ENCODE peak calls at places on chromosomes 12 and 14, in five cellular contexts. J, D, K, W and S are unnamed samples.

GRCh38 chr14:104732931-104733681 is 9.1 kb downstream of the ADSS1 start:
- DNase-seq in J (no peak), D (no peak), W (no peak), K (peak), S (peak)

GRCh38 chr14:89283327-89284060 is 133.5 kb downstream of the FOXN3 start:
- DNase-seq in K (no peak), D (no peak), J (no peak), W (no peak), S (no peak)

GRCh38 chr14:65210118-65210826 is 108.0 kb upstream of the MAX start:
- DNase-seq in K (no peak), J (no peak), D (no peak), W (peak), S (no peak)

GRCh38 chr12:25801621-25802243 is 156.8 kb upstream of the RASSF8 start:
- DNase-seq in W (no peak), J (no peak), D (no peak), K (no peak), S (no peak)

GRCh38 chr14:40218282-40218941 is 786.2 kb upstream of the FBXO33 start:
- DNase-seq in J (no peak), K (no peak), D (no peak), W (no peak), S (no peak)

GRCh38 chr14:91509083-91509877 is 830 bp downstream of the PPP4R3A start:
- DNase-seq in J (peak), K (peak), D (no peak), W (no peak), S (peak)

GRCh38 chr12:105451211-105451610 is 120.7 kb downstream of the C12orf75 start:
- DNase-seq in K (no peak), J (no peak), D (no peak), W (peak), S (no peak)

GRCh38 chr12:105331805-105332251 is 1.3 kb downstream of the C12orf75 start:
- DNase-seq in D (no peak), J (no peak), K (no peak), W (no peak), S (no peak)

GRCh38 chr12:129193263-129193871 is 340.1 kb downstream of the GLT1D1 start:
- DNase-seq in K (no peak), W (no peak), J (no peak), D (no peak), S (no peak)

GRCh38 chr14:87343641-87344040 is 649.3 kb downstream of the GALC start:
- DNase-seq in W (no peak), J (no peak), K (peak), D (no peak), S (no peak)

GRCh38 chr12:11717533-11717961 is 68.1 kb downstream of the ETV6 start:
- DNase-seq in D (no peak), W (peak), J (no peak), K (no peak), S (no peak)

GRCh38 chr12:124906606-124907261 is 7.7 kb downstream of the UBC start:
- DNase-seq in J (peak), W (peak), D (no peak), K (peak), S (peak)

GRCh38 chr12:102171951-102172350 is 25.7 kb downstream of the PMCH start:
- DNase-seq in K (no peak), D (no peak), W (peak), J (no peak), S (no peak)

GRCh38 chr12:109910969-109911348 is 10.9 kb downstream of the TCHP start:
- DNase-seq in J (no peak), D (no peak), K (peak), W (peak), S (no peak)

GRCh38 chr14:50797250-50798047 is 33.5 kb downstream of the NIN start:
- DNase-seq in K (no peak), W (peak), D (no peak), J (no peak), S (no peak)

GRCh38 chr14:59918824-59919581 is 941 bp upstream of the LRRC9 start:
- DNase-seq in W (peak), K (peak), J (no peak), D (no peak), S (no peak)

GRCh38 chr14:104659764-104660523 is 29.5 kb upstream of the INF2 start:
- DNase-seq in D (no peak), J (no peak), W (peak), K (no peak), S (no peak)

GRCh38 chr12:96249196-96250118 is 55.3 kb downstream of the ELK3 start:
- DNase-seq in D (no peak), K (no peak), J (peak), W (peak), S (peak)

GRCh38 chr14:39491134-39491541 is 58.9 kb upstream of the FBXO33 start:
- DNase-seq in W (peak), K (peak), J (no peak), D (peak), S (no peak)

GRCh38 chr14:61511558-61511924 is 183.8 kb upstream of the HIF1A start:
- DNase-seq in W (no peak), K (no peak), D (no peak), J (no peak), S (no peak)

GRCh38 chr14:87996276-87996592 is 3.3 kb upstream of the GALC start:
- DNase-seq in K (no peak), W (peak), D (no peak), J (no peak), S (no peak)

GRCh38 chr12:30016656-30017055 is 232.9 kb upstream of the TMTC1 start:
- DNase-seq in J (no peak), D (no peak), W (no peak), K (no peak), S (no peak)

GRCh38 chr12:546265-546919 is 86.7 kb downstream of the B4GALNT3 start:
- DNase-seq in J (no peak), K (no peak), D (no peak), W (no peak), S (no peak)

GRCh38 chr14:71748196-71748595 is 184.0 kb upstream of the RGS6 start:
- DNase-seq in W (no peak), J (no peak), K (no peak), D (no peak), S (no peak)

GRCh38 chr14:100065942-100066574 is 836 bp downstream of the EVL start:
- DNase-seq in W (no peak), D (no peak), K (no peak), J (no peak), S (peak)

GRCh38 chr12:94304012-94304411 is 155.6 kb downstream of the PLXNC1 start:
- DNase-seq in D (no peak), J (no peak), W (no peak), K (no peak), S (no peak)

GRCh38 chr12:63045020-63045860 is 105.8 kb downstream of the AVPR1A start:
- DNase-seq in D (no peak), K (peak), W (peak), J (no peak), S (no peak)

GRCh38 chr12:65608319-65608916 is 215.9 kb upstream of the HMGA2 start:
- DNase-seq in K (peak), W (peak), D (no peak), J (no peak), S (no peak)

GRCh38 chr12:15505616-15506015 is 183.3 kb downstream of the PTPRO start:
- DNase-seq in K (no peak), W (peak), D (no peak), J (no peak), S (no peak)

GRCh38 chr12:51941011-51941561 is 10.4 kb upstream of the ACVR1B start:
- DNase-seq in J (no peak), W (peak), K (no peak), D (no peak), S (no peak)

GRCh38 chr12:24898606-24899005 is 50.3 kb downstream of the BCAT1 start:
- DNase-seq in K (no peak), J (no peak), D (no peak), W (no peak), S (no peak)

GRCh38 chr14:80304125-80304766 is 92.9 kb upstream of the DIO2 start:
- DNase-seq in W (peak), K (no peak), J (no peak), D (no peak), S (no peak)

GRCh38 chr12:34600592-34601462 is 578.5 kb downstream of the ALG10 start:
- DNase-seq in D (no peak), W (no peak), J (no peak), K (no peak), S (no peak)

GRCh38 chr14:22926316-22926715 is 2.9 kb downstream of the PRMT5 start:
- DNase-seq in K (peak), J (no peak), W (peak), D (no peak), S (no peak)
- H3K27ac ChIP-seq in K (peak), J (no peak), W (no peak), D (no peak), S (no peak)

GRCh38 chr12:54019111-54019811 is 9.0 kb upstream of the HOXC6 start:
- DNase-seq in D (no peak), J (no peak), W (no peak), K (no peak), S (no peak)
- H3K27ac ChIP-seq in D (peak), J (peak), W (no peak), K (no peak), S (no peak)

DNA sequence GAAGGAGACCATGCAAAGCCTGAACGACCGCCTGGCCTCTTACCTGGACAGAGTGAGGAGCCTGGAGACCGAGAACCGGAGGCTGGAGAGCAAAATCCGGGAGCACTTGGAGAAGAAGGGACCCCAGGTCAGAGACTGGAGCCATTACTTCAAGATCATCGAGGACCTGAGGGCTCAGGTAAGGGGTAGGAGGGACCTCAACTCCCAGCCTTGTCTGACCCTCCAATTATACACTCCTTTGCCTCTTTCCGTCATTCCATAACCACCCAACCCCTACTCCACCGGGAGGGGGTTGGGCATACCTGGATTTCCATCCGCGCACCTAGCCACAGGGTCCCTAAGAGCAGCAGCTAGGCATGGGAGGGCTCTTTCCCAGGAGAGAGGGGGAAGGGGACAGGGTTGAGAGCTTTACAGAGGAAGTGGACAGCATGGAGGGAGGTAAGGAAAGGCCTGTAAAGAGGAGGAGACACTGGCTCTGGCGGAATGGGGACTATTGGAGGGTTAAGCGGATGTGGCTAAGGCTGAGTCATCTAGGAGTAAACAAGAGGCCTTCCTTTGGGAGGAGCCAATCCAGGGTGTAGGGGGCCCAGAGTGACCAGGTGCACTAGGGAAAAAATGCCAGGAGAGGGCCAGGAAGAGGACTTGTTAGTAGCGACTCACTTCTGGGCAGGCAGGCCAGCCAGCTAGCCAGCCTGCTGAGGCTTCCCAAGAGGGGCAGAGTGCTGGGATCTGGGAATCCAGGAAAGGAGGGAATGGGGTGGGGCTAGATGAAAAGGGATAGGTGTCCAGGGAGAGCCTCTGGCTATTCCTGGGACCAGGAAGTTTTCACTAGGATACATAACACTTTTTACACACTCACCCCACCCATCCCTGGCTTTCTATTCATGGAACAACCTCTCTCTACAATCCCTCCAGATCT is 754 bp downstream of the KRT18 start:
- DNase-seq in W (peak), K (peak), D (peak), J (no peak), S (no peak)
- H3K27ac ChIP-seq in W (peak), K (peak), D (peak), J (peak), S (no peak)

GRCh38 chr12:132489078-132489601 is 811 bp upstream of the FBRSL1 start:
- DNase-seq in D (no peak), J (peak), W (no peak), K (no peak), S (peak)

GRCh38 chr12:132489602-132490239 is at the start of gene FBRSL1:
- DNase-seq in W (peak), D (no peak), J (peak), K (peak), S (peak)

GRCh38 chr12:132486576-132486975 is 3.4 kb upstream of the FBRSL1 start:
- DNase-seq in J (peak), W (no peak), D (no peak), K (no peak), S (no peak)

GRCh38 chr12:132487311-132487741 is 2.6 kb upstream of the FBRSL1 start:
- DNase-seq in K (no peak), D (no peak), J (peak), W (no peak), S (no peak)

GRCh38 chr12:132488127-132489077 is 1.5 kb upstream of the FBRSL1 start:
- DNase-seq in D (no peak), K (no peak), J (peak), W (no peak), S (peak)
- H3K27ac ChIP-seq in D (peak), K (peak), J (peak), W (no peak), S (peak)

DNA sequence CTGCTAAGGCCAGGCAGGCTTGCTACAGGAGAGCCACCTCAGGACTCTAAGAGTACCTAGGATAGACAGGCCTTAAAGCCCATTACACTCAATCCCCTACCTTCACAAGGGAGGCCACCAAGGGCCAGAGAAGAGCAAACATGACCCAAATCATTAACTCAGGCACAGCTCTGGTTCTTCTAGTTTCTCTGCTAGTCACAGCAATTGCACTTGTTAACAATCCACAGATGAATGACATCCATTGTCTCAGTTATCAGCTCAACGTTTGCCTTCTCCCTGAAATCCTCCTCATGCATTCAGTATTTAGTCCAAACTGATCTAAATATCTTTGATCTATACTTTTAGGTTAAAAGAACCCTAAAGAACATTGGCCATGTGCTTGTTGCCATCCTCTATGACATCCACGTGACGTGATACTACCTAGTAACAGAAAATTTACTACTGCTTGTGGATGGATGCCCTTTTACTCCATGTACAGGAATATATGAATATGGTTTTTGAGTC is 164.5 kb downstream of the STXBP6 start:
- DNase-seq in K (no peak), J (no peak), D (no peak), W (no peak), S (no peak)
- H3K27ac ChIP-seq in K (no peak), J (no peak), D (no peak), W (no peak), S (no peak)